ENCODE peak calls at places on chromosomes 16 and 17, in four cellular contexts. I is sigmoid colon, Y is tibial nerve, P is uterus. J is an unnamed sample.

GRCh38 chr17:44217738-44218343 is 1.6 kb downstream of the UBTF start:
- DNase-seq in Y (no peak), I (no peak), P (no peak), J (peak; percentile 65)

GRCh38 chr17:79857095-79857494 is 17.9 kb upstream of the CBX4 start:
- DNase-seq in I (no peak), Y (no peak), P (no peak), J (no peak)

GRCh38 chr16:22424161-22424937 is 49.9 kb upstream of the CDR2 start:
- DNase-seq in Y (peak; percentile 20), P (peak; percentile 47), I (peak; percentile 91), J (no peak)

GRCh38 chr16:24488045-24488444 is 51.3 kb upstream of the RBBP6 start:
- DNase-seq in I (no peak), Y (no peak), P (no peak), J (no peak)

GRCh38 chr16:84237994-84238750 is 1.6 kb downstream of the KCNG4 start:
- DNase-seq in Y (no peak), P (no peak), I (no peak), J (no peak)

GRCh38 chr17:57784226-57784895 is 39.3 kb upstream of the CCDC182 start:
- DNase-seq in P (no peak), Y (no peak), I (no peak), J (no peak)

GRCh38 chr17:78998311-78999055 is 11.1 kb downstream of the CANT1 start:
- DNase-seq in P (peak; percentile 21), I (peak; percentile 63), Y (no peak), J (no peak)

GRCh38 chr17:3875317-3875716 is 17.5 kb downstream of the CAMKK1 start:
- DNase-seq in P (no peak), Y (no peak), I (no peak), J (no peak)

GRCh38 chr17:4592240-4593005 is 8.1 kb downstream of the SMTNL2 start:
- DNase-seq in Y (no peak), I (no peak), P (no peak), J (no peak)

GRCh38 chr16:84524346-84524920 is 20.0 kb upstream of the MEAK7 start:
- DNase-seq in Y (no peak), P (no peak), I (no peak), J (no peak)

GRCh38 chr17:70355185-70355584 is 185.9 kb downstream of the KCNJ2 start:
- DNase-seq in Y (no peak), I (no peak), P (no peak), J (no peak)

GRCh38 chr17:64491034-64491860 is 5.6 kb downstream of the POLG2 start:
- DNase-seq in Y (no peak), P (no peak), I (no peak), J (peak; percentile 51)

GRCh38 chr16:27223701-27224100 is 20.4 kb downstream of the KDM8 start:
- DNase-seq in Y (no peak), I (no peak), P (no peak), J (no peak)

GRCh38 chr17:6381526-6382135 is 53.3 kb downstream of the AIPL1 start:
- DNase-seq in Y (no peak), I (no peak), P (no peak), J (no peak)

GRCh38 chr17:1769826-1770477 is 8.1 kb downstream of the SERPINF1 start:
- DNase-seq in Y (no peak), I (no peak), P (no peak), J (peak; percentile 96)

GRCh38 chr17:7756968-7757367 is 39.4 kb downstream of the DNAH2 start:
- DNase-seq in I (no peak), P (no peak), Y (no peak), J (no peak)

GRCh38 chr16:77877712-77878111 is 89.3 kb downstream of the VAT1L start:
- DNase-seq in Y (no peak), P (no peak), I (no peak), J (no peak)

GRCh38 chr16:56327071-56327928 is 98.0 kb downstream of the AMFR start:
- DNase-seq in Y (no peak), I (no peak), P (no peak), J (no peak)

GRCh38 chr16:54957403-54957802 is 26.7 kb downstream of the IRX5 start:
- DNase-seq in Y (no peak), I (no peak), P (no peak), J (no peak)

GRCh38 chr17:60888812-60889709 is 211.4 kb downstream of the BCAS3 start:
- DNase-seq in P (no peak), Y (no peak), I (no peak), J (no peak)

GRCh38 chr17:29048440-29049360 is 5.8 kb downstream of the PIPOX start:
- DNase-seq in I (no peak), Y (no peak), P (no peak), J (no peak)

GRCh38 chr16:87926246-87927194 is 9.8 kb downstream of the CA5A start:
- DNase-seq in P (no peak), Y (no peak), I (no peak), J (no peak)

GRCh38 chr17:67110619-67111018 is 66.3 kb downstream of the CACNG1 start:
- DNase-seq in Y (no peak), P (no peak), I (no peak), J (no peak)

GRCh38 chr17:67108411-67108810 is 64.1 kb downstream of the CACNG1 start:
- DNase-seq in I (no peak), Y (no peak), P (no peak), J (no peak)

GRCh38 chr17:67107811-67108210 is 63.5 kb downstream of the CACNG1 start:
- DNase-seq in Y (no peak), P (no peak), I (no peak), J (no peak)

GRCh38 chr17:67109111-67109510 is 64.8 kb downstream of the CACNG1 start:
- DNase-seq in I (no peak), Y (no peak), P (no peak), J (no peak)

DNA sequence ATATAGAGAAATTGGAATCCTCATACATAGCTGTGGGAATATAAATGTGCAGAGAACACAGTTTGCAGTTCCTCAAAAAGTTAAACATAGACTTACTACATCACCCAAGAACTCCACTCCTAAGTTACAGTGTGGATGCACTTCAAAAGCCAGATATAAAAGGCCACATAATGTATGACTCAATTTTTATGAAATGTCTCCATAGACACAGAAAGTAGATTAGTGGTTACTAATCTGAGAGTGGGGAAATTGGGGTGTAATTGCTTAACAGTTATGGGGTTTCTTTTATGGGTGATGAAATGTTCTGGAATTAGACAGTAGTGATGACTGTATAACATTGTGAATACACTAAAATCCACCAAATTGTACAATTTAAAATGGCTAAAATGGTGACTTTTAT is 60.9 kb downstream of the CACNG1 start:
- DNase-seq in Y (no peak), P (no peak), I (no peak), J (no peak)
- TF ChIP-seq CTCF in Y (no peak), P (no peak), I (no peak), J (no peak)

GRCh38 chr16:15639061-15639568 is 3.8 kb downstream of the MARF1 start:
- DNase-seq in I (no peak), P (no peak), Y (no peak), J (no peak)
- H3K36me3 ChIP-seq in I (peaks cover 47% of the 10 kb centered on the region), P (no peaks in the 10 kb centered on the region), Y (peaks cover 13% of the 10 kb centered on the region), J (peaks cover 3% of the 10 kb centered on the region)

GRCh38 chr17:19457830-19458271 is 46.8 kb downstream of the RNF112 start:
- DNase-seq in P (no peak), I (no peak), Y (no peak), J (no peak)

GRCh38 chr17:19457046-19457445 is 46.0 kb downstream of the RNF112 start:
- DNase-seq in Y (no peak), P (no peak), I (no peak), J (no peak)

GRCh38 chr17:19460695-19461094 is 49.7 kb downstream of the RNF112 start:
- DNase-seq in P (peak; percentile 74), Y (no peak), I (peak; percentile 75), J (no peak)

GRCh38 chr17:19464033-19465026 is 53.3 kb downstream of the RNF112 start:
- DNase-seq in P (peak; percentile 43), Y (no peak), I (peak; percentile 83), J (no peak)

DNA sequence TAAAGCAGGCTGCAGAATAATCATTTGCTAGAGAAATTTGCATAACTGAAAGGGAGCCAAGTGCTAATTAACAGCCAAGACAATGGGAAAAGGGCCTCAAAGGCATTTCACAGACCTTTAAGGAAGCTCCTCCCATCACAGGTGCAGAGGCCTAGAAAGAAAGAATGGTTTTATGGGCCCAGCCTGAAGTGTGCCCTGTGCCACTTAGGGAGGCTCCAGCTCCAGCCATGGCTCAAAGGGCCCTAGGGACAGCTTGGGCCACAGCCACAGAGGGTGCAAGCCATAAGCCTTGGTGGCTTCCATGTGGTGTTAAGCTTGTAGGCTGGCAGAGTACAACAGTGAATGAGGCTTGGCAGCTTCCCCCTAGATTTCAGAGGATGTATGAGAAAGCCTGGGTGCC is 50.1 kb downstream of the RNF112 start:
- DNase-seq in Y (no peak), P (no peak), I (no peak), J (no peak)
- H3K4me1 ChIP-seq in Y (peaks cover 52% of the 10 kb centered on the region), P (peaks cover 9% of the 10 kb centered on the region), I (no peaks in the 10 kb centered on the region), J (no peaks in the 10 kb centered on the region)

GRCh38 chr17:19456016-19456927 is 45.2 kb downstream of the RNF112 start:
- DNase-seq in Y (no peak), P (no peak), I (no peak), J (no peak)

DNA sequence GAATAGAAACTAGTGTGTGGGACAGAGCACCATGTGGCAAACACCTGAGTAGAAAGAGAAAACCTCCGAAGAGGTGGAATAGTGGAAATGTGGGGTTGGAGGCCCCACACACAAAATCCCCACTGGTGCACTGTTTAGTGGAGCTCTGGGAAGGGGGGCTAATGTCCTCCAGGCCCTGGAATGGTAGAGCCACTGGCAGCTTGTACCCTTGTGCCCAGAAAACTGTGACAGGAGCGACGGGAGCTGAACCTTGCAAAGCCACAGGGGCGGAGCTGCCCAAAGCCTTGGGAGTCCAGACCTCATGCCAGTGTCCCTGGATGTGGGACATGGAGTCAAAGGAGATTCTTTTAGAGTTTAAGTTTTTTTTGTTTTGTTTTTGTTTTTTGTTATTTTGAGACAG is 50.6 kb downstream of the RNF112 start:
- DNase-seq in I (no peak), P (no peak), Y (no peak), J (no peak)
- TF ChIP-seq CTCF in I (no peak), P (no peak), Y (no peak), J (no peak)

DNA sequence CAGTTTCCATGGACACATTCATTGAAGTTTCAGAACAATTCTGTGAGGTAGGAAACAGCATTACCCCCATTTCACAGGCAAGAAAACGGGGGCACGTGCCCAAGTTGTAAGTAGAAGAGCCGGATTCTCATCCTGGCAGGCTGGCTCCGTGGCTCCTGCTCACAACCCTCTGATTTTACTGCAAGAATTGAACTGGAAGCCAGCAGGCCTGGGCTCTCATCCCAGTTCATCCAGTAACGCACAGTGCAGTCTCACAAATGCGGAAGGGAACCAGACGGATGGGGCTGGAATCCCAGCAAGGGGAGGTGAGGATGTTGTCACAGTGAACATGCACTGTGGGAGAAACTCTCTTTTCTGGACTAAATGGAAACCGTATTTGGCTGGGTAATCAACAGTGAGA is 40.7 kb upstream of the DOC2B start:
- DNase-seq in P (peak; percentile 34), Y (no peak), I (peak; percentile 61), J (no peak)
- H3K36me3 ChIP-seq in P (no peaks in the 10 kb centered on the region), Y (no peaks in the 10 kb centered on the region), I (no peaks in the 10 kb centered on the region), J (no peaks in the 10 kb centered on the region)